ENCODE peak calls at places on chromosome 16, in five cellular contexts. One of them, this sample, is unnamed.

GRCh38 chr16:81261049-81261648 is 22.7 kb downstream of the BCO1 start:
- DNase-seq in H9: peak
- DNase-seq in H1: no peak
- DNase-seq in trophoblast cell: no peak
- DNase-seq in mesenchymal stem cell: no peak
- DNase-seq in this sample: no peak

GRCh38 chr16:69727916-69728270 is 1.5 kb upstream of the NQO1 start:
- DNase-seq in H1: no peak
- DNase-seq in trophoblast cell: no peak
- DNase-seq in H9: no peak
- DNase-seq in mesenchymal stem cell: no peak
- DNase-seq in this sample: no peak

GRCh38 chr16:9042943-9043680 is 48.3 kb upstream of the HAPSTR1 start:
- DNase-seq in mesenchymal stem cell: peak
- DNase-seq in H9: no peak
- DNase-seq in H1: no peak
- DNase-seq in trophoblast cell: no peak
- DNase-seq in this sample: no peak

GRCh38 chr16:72787519-72788268 is 260.2 kb downstream of the ZFHX3 start:
- DNase-seq in H1: no peak
- DNase-seq in trophoblast cell: peak
- DNase-seq in mesenchymal stem cell: peak
- DNase-seq in H9: peak
- DNase-seq in this sample: peak

GRCh38 chr16:27649021-27649420 is 99.1 kb downstream of the KATNIP start:
- DNase-seq in H1: no peak
- DNase-seq in H9: no peak
- DNase-seq in trophoblast cell: peak
- DNase-seq in mesenchymal stem cell: no peak
- DNase-seq in this sample: no peak

GRCh38 chr16:31253642-31254045 is 6.1 kb upstream of the ITGAM start:
- DNase-seq in H9: no peak
- DNase-seq in trophoblast cell: peak
- DNase-seq in mesenchymal stem cell: no peak
- DNase-seq in H1: no peak
- DNase-seq in this sample: no peak

GRCh38 chr16:62167551-62167950 is 131.3 kb upstream of the CDH8 start:
- DNase-seq in H9: no peak
- DNase-seq in mesenchymal stem cell: no peak
- DNase-seq in H1: no peak
- DNase-seq in trophoblast cell: no peak
- DNase-seq in this sample: no peak

GRCh38 chr16:57387598-57388354 is 15.5 kb downstream of the CX3CL1 start:
- DNase-seq in mesenchymal stem cell: no peak
- DNase-seq in H1: no peak
- DNase-seq in trophoblast cell: no peak
- DNase-seq in H9: no peak
- DNase-seq in this sample: no peak

GRCh38 chr16:67199011-67199807 is at the start of gene ELMO3:
- DNase-seq in H9: peak
- DNase-seq in trophoblast cell: peak
- DNase-seq in H1: no peak
- DNase-seq in mesenchymal stem cell: no peak
- DNase-seq in this sample: peak

GRCh38 chr16:2398520-2398919 is 30.7 kb upstream of the CCNF start:
- DNase-seq in trophoblast cell: no peak
- DNase-seq in H1: no peak
- DNase-seq in H9: no peak
- DNase-seq in mesenchymal stem cell: no peak
- DNase-seq in this sample: no peak

GRCh38 chr16:74999208-74999682 is 421 bp downstream of the ZNRF1 start:
- DNase-seq in H1: no peak
- DNase-seq in H9: no peak
- DNase-seq in mesenchymal stem cell: peak
- DNase-seq in trophoblast cell: no peak
- DNase-seq in this sample: peak

GRCh38 chr16:17271687-17272086 is 199.1 kb downstream of the XYLT1 start:
- DNase-seq in mesenchymal stem cell: no peak
- DNase-seq in H9: no peak
- DNase-seq in H1: no peak
- DNase-seq in trophoblast cell: no peak
- DNase-seq in this sample: no peak

GRCh38 chr16:1989826-1990335 is at the start of gene SYNGR3:
- DNase-seq in H1: no peak
- DNase-seq in trophoblast cell: no peak
- DNase-seq in mesenchymal stem cell: no peak
- DNase-seq in H9: no peak
- DNase-seq in this sample: no peak

GRCh38 chr16:23833960-23834685 is 1.7 kb upstream of the PRKCB start:
- DNase-seq in H9: no peak
- DNase-seq in mesenchymal stem cell: no peak
- DNase-seq in trophoblast cell: no peak
- DNase-seq in H1: no peak
- DNase-seq in this sample: no peak

GRCh38 chr16:19165101-19165500 is 2.9 kb upstream of the SYT17 start:
- DNase-seq in mesenchymal stem cell: no peak
- DNase-seq in H9: no peak
- DNase-seq in H1: no peak
- DNase-seq in trophoblast cell: peak
- DNase-seq in this sample: no peak

GRCh38 chr16:5187402-5187952 is 89.9 kb upstream of the EEF2KMT start:
- DNase-seq in H1: no peak
- DNase-seq in H9: no peak
- DNase-seq in trophoblast cell: no peak
- DNase-seq in mesenchymal stem cell: no peak
- DNase-seq in this sample: no peak

GRCh38 chr16:81456523-81457325 is 12.1 kb downstream of the CMIP start:
- DNase-seq in H1: no peak
- DNase-seq in H9: no peak
- DNase-seq in trophoblast cell: no peak
- DNase-seq in mesenchymal stem cell: no peak
- DNase-seq in this sample: no peak

GRCh38 chr16:12330541-12330940 is 354.0 kb downstream of the SNX29 start:
- DNase-seq in trophoblast cell: no peak
- DNase-seq in H1: no peak
- DNase-seq in mesenchymal stem cell: no peak
- DNase-seq in H9: no peak
- DNase-seq in this sample: no peak

GRCh38 chr16:29777576-29778360 is at the start of gene ZG16:
- DNase-seq in trophoblast cell: no peak
- DNase-seq in H9: no peak
- DNase-seq in mesenchymal stem cell: no peak
- DNase-seq in H1: no peak
- DNase-seq in this sample: no peak

GRCh38 chr16:82639666-82640336 is 13.0 kb downstream of the CDH13 start:
- DNase-seq in H9: peak
- DNase-seq in trophoblast cell: no peak
- DNase-seq in mesenchymal stem cell: peak
- DNase-seq in H1: no peak
- DNase-seq in this sample: peak

GRCh38 chr16:69566437-69567030 is 768 bp downstream of the NFAT5 start:
- DNase-seq in trophoblast cell: peak
- DNase-seq in mesenchymal stem cell: peak
- DNase-seq in H1: no peak
- DNase-seq in H9: peak
- DNase-seq in this sample: peak

GRCh38 chr16:81610144-81610842 is 165.7 kb downstream of the CMIP start:
- DNase-seq in trophoblast cell: no peak
- DNase-seq in H9: no peak
- DNase-seq in mesenchymal stem cell: peak
- DNase-seq in H1: no peak
- DNase-seq in this sample: no peak

GRCh38 chr16:70407811-70408274 is 31.1 kb downstream of the ST3GAL2 start:
- DNase-seq in H1: no peak
- DNase-seq in H9: no peak
- DNase-seq in trophoblast cell: no peak
- DNase-seq in mesenchymal stem cell: no peak
- DNase-seq in this sample: no peak

GRCh38 chr16:70430667-70431536 is 8.0 kb downstream of the ST3GAL2 start:
- DNase-seq in trophoblast cell: peak
- DNase-seq in mesenchymal stem cell: peak
- DNase-seq in H1: no peak
- DNase-seq in H9: peak
- DNase-seq in this sample: no peak

GRCh38 chr16:82119405-82119804 is 50.6 kb downstream of the MPHOSPH6 start:
- DNase-seq in trophoblast cell: no peak
- DNase-seq in H1: no peak
- DNase-seq in mesenchymal stem cell: no peak
- DNase-seq in H9: no peak
- DNase-seq in this sample: no peak

GRCh38 chr16:74608381-74608780 is 1.5 kb upstream of the GLG1 start:
- DNase-seq in trophoblast cell: no peak
- DNase-seq in mesenchymal stem cell: no peak
- DNase-seq in H1: no peak
- DNase-seq in H9: no peak
- DNase-seq in this sample: no peak

GRCh38 chr16:57892447-57893096 is 78.4 kb downstream of the CNGB1 start:
- DNase-seq in trophoblast cell: peak
- DNase-seq in H9: no peak
- DNase-seq in H1: no peak
- DNase-seq in mesenchymal stem cell: no peak
- DNase-seq in this sample: no peak

GRCh38 chr16:88452485-88453216 is 429 bp upstream of the ZFPM1 start:
- DNase-seq in trophoblast cell: peak
- DNase-seq in H9: peak
- DNase-seq in mesenchymal stem cell: peak
- DNase-seq in H1: peak
- DNase-seq in this sample: peak

GRCh38 chr16:88455610-88456355 is 2.7 kb downstream of the ZFPM1 start:
- DNase-seq in mesenchymal stem cell: peak
- DNase-seq in H1: no peak
- DNase-seq in H9: no peak
- DNase-seq in trophoblast cell: peak
- DNase-seq in this sample: no peak

GRCh38 chr16:88453621-88454314 is 688 bp downstream of the ZFPM1 start:
- DNase-seq in mesenchymal stem cell: peak
- DNase-seq in H1: no peak
- DNase-seq in trophoblast cell: peak
- DNase-seq in H9: no peak
- DNase-seq in this sample: no peak

GRCh38 chr16:88453217-88453531 is at the start of gene ZFPM1:
- DNase-seq in H1: no peak
- DNase-seq in H9: no peak
- DNase-seq in trophoblast cell: no peak
- DNase-seq in mesenchymal stem cell: no peak
- DNase-seq in this sample: no peak

GRCh38 chr16:88454315-88455057 is 1.4 kb downstream of the ZFPM1 start:
- DNase-seq in H1: no peak
- DNase-seq in trophoblast cell: no peak
- DNase-seq in mesenchymal stem cell: no peak
- DNase-seq in H9: no peak
- DNase-seq in this sample: no peak
- H2BK12ac ChIP-seq in H1: no peak
- H2BK12ac ChIP-seq in trophoblast cell: peak
- H2BK12ac ChIP-seq in mesenchymal stem cell: peak
- H2BK12ac ChIP-seq in H9: no peak
- H2BK12ac ChIP-seq in this sample: no peak

DNA sequence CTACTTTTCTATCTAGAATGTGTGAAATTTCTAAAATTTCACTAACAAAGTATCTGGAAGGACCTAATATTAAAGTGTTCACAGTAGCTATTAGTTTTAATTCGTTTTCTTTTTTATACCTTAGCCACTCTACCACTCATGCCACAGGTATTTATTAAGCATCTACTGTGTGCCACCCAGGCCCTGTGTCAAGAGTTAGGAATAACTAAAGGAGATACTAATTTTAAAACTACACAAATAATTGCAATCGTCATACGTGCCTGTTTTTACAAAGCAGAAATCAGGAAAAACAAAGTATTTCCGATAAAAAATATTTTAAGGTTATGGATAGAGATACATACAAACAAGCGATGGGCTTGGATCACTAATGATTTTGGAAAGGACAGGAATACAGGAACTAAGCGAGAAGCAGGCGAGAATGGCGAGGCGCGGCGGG is 483 bp upstream of the EEF2K start:
- DNase-seq in mesenchymal stem cell: no peak
- DNase-seq in H9: no peak
- DNase-seq in trophoblast cell: no peak
- DNase-seq in H1: no peak
- DNase-seq in this sample: no peak
- H2BK5ac ChIP-seq in mesenchymal stem cell: no peak
- H2BK5ac ChIP-seq in H9: no peak
- H2BK5ac ChIP-seq in trophoblast cell: no peak
- H2BK5ac ChIP-seq in H1: no peak
- H2BK5ac ChIP-seq in this sample: no peak

GRCh38 chr16:83899272-83899897 is 470 bp downstream of the MLYCD start:
- DNase-seq in H1: no peak
- DNase-seq in H9: peak
- DNase-seq in trophoblast cell: peak
- DNase-seq in mesenchymal stem cell: peak
- DNase-seq in this sample: peak
- H4K8ac ChIP-seq in H1: no peak
- H4K8ac ChIP-seq in H9: no peak
- H4K8ac ChIP-seq in trophoblast cell: peak
- H4K8ac ChIP-seq in mesenchymal stem cell: peak
- H4K8ac ChIP-seq in this sample: peak

GRCh38 chr16:50791522-50791921 is 49.6 kb downstream of the CYLD start:
- DNase-seq in H9: no peak
- DNase-seq in H1: no peak
- DNase-seq in trophoblast cell: no peak
- DNase-seq in mesenchymal stem cell: no peak
- DNase-seq in this sample: no peak
- H2BK12ac ChIP-seq in H9: no peak
- H2BK12ac ChIP-seq in H1: no peak
- H2BK12ac ChIP-seq in trophoblast cell: no peak
- H2BK12ac ChIP-seq in mesenchymal stem cell: no peak
- H2BK12ac ChIP-seq in this sample: no peak

GRCh38 chr16:85395913-85396878 is 216.9 kb upstream of the GSE1 start:
- DNase-seq in mesenchymal stem cell: peak
- DNase-seq in trophoblast cell: no peak
- DNase-seq in H1: no peak
- DNase-seq in H9: no peak
- DNase-seq in this sample: no peak

GRCh38 chr16:85393674-85394510 is 219.2 kb upstream of the GSE1 start:
- DNase-seq in mesenchymal stem cell: peak
- DNase-seq in H1: no peak
- DNase-seq in H9: peak
- DNase-seq in trophoblast cell: peak
- DNase-seq in this sample: peak

GRCh38 chr16:85396879-85397871 is 215.9 kb upstream of the GSE1 start:
- DNase-seq in H1: no peak
- DNase-seq in mesenchymal stem cell: peak
- DNase-seq in H9: peak
- DNase-seq in trophoblast cell: peak
- DNase-seq in this sample: no peak

GRCh38 chr16:85394511-85395206 is 218.5 kb upstream of the GSE1 start:
- DNase-seq in trophoblast cell: no peak
- DNase-seq in mesenchymal stem cell: no peak
- DNase-seq in H9: no peak
- DNase-seq in H1: no peak
- DNase-seq in this sample: no peak

GRCh38 chr16:85395207-85395912 is 217.8 kb upstream of the GSE1 start:
- DNase-seq in H1: no peak
- DNase-seq in trophoblast cell: peak
- DNase-seq in mesenchymal stem cell: peak
- DNase-seq in H9: no peak
- DNase-seq in this sample: no peak
- H2BK5ac ChIP-seq in H1: no peak
- H2BK5ac ChIP-seq in trophoblast cell: no peak
- H2BK5ac ChIP-seq in mesenchymal stem cell: peak
- H2BK5ac ChIP-seq in H9: no peak
- H2BK5ac ChIP-seq in this sample: no peak

This sample was measured in neuronal stem cell.